ENCODE peak calls at places on chromosomes 12 and 14, in eight cellular contexts. X is cardiac fibroblast, F is NCI-H1694, L is T-cell, S is WERI-Rb-1, O is bronchial epithelial cell, V is RCC 7860, N is mesenteric fat pad. I is an unnamed sample.

GRCh38 chr14:95222151-95222631 is 64.9 kb upstream of the DICER1 start:
- DNase-seq in X (peak), F (no peak), L (no peak), S (no peak), O (peak), V (no peak), N (peak), I (no peak)

GRCh38 chr12:4148418-4149056 is 125.0 kb upstream of the CCND2 start:
- DNase-seq in X (no peak), F (no peak), L (peak), S (no peak), O (no peak), V (no peak), N (peak), I (peak)

GRCh38 chr12:52045794-52046199 is 5.4 kb upstream of the NR4A1 start:
- DNase-seq in X (peak), F (no peak), L (no peak), S (no peak), O (no peak), V (no peak), N (no peak), I (peak)

GRCh38 chr14:65230287-65230728 is 128.0 kb upstream of the MAX start:
- DNase-seq in X (peak), F (no peak), L (no peak), S (no peak), O (no peak), V (no peak), N (no peak), I (no peak)

GRCh38 chr12:5733136-5733755 is 211.8 kb downstream of the ANO2 start:
- DNase-seq in X (no peak), F (no peak), L (no peak), S (no peak), O (peak), V (peak), N (no peak), I (no peak)

GRCh38 chr12:122350444-122350843 is 72.0 kb downstream of the CLIP1 start:
- DNase-seq in X (peak), F (peak), L (no peak), S (no peak), O (no peak), V (no peak), N (no peak), I (no peak)

GRCh38 chr12:81181701-81182100 is 103.8 kb downstream of the ACSS3 start:
- DNase-seq in X (peak), F (no peak), L (no peak), S (no peak), O (no peak), V (no peak), N (no peak), I (no peak)

GRCh38 chr14:64444984-64445845 is 20.1 kb upstream of the AKAP5 start:
- DNase-seq in X (peak), F (peak), L (no peak), S (no peak), O (peak), V (peak), N (no peak), I (no peak)

GRCh38 chr12:64893961-64894360 is 69.5 kb downstream of the TBC1D30 start:
- DNase-seq in X (peak), F (no peak), L (no peak), S (no peak), O (peak), V (no peak), N (no peak), I (no peak)

GRCh38 chr14:51676549-51676948 is 24.8 kb downstream of the FRMD6 start:
- DNase-seq in X (peak), F (no peak), L (no peak), S (no peak), O (peak), V (no peak), N (no peak), I (no peak)

GRCh38 chr12:68536885-68537284 is 73.8 kb upstream of the RAP1B start:
- DNase-seq in X (peak), F (no peak), L (no peak), S (no peak), O (no peak), V (no peak), N (no peak), I (no peak)

GRCh38 chr12:69982081-69982480 is 157.1 kb downstream of the MYRFL start:
- DNase-seq in X (peak), F (no peak), L (no peak), S (no peak), O (no peak), V (no peak), N (no peak), I (no peak)

GRCh38 chr12:88756153-88756552 is 175.9 kb upstream of the KITLG start:
- DNase-seq in X (no peak), F (no peak), L (no peak), S (no peak), O (no peak), V (no peak), N (no peak), I (no peak)

GRCh38 chr14:58078471-58078870 is 73.5 kb downstream of the ARMH4 start:
- DNase-seq in X (peak), F (no peak), L (no peak), S (no peak), O (no peak), V (no peak), N (no peak), I (no peak)

GRCh38 chr14:100530270-100531072 is 56.7 kb downstream of the BEGAIN start:
- DNase-seq in X (no peak), F (no peak), L (no peak), S (peak), O (no peak), V (no peak), N (peak), I (no peak)

GRCh38 chr14:92449404-92449975 is 64.1 kb upstream of the RIN3 start:
- DNase-seq in X (no peak), F (no peak), L (no peak), S (no peak), O (no peak), V (no peak), N (peak), I (no peak)

GRCh38 chr12:84767079-84767478 is 145.5 kb downstream of the SLC6A15 start:
- DNase-seq in X (no peak), F (no peak), L (no peak), S (no peak), O (no peak), V (no peak), N (no peak), I (no peak)